ENCODE peak calls at places on chromosome 17, in nine cellular contexts. Q is right lobe of liver, E is BE2C, B is OCI-LY7, X is heart right ventricle, P is ovary, F is PC-9, S is cardiac muscle cell, Y is A549. M is an unnamed sample. For H3K4me1, the result is how much of the 10 kb centered on the place peaks cover.

GRCh38 chr17:7173687-7174602 is 5.2 kb downstream of the ASGR1 start:
- DNase-seq in B (no peak), S (peak), Y (no peak), X (peak), P (peak), E (no peak), F (no peak), Q (peak), M (peak)

GRCh38 chr17:79581306-79581932 is 29.4 kb downstream of the RBFOX3 start:
- DNase-seq in P (no peak), B (no peak), X (no peak), E (no peak), Q (no peak), Y (no peak), F (no peak), S (no peak), M (no peak)

GRCh38 chr17:77240976-77241375 is 100.2 kb downstream of the SEC14L1 start:
- DNase-seq in B (no peak), S (no peak), E (no peak), F (no peak), X (no peak), Q (no peak), Y (no peak), P (no peak), M (no peak)

GRCh38 chr17:7416323-7416722 is 3.8 kb upstream of the SPEM1 start:
- DNase-seq in E (no peak), X (no peak), Q (no peak), B (no peak), F (no peak), P (no peak), S (no peak), Y (no peak), M (no peak)

GRCh38 chr17:43766413-43767052 is 7.9 kb upstream of the SOST start:
- DNase-seq in S (peak), E (peak), Q (no peak), F (peak), P (peak), X (peak), Y (peak), B (peak), M (no peak)

GRCh38 chr17:30236807-30237206 is 1.3 kb upstream of the SLC6A4 start:
- DNase-seq in B (no peak), E (peak), Y (peak), X (peak), F (peak), Q (peak), P (peak), S (peak), M (peak)

GRCh38 chr17:79280822-79281572 is 206.4 kb downstream of the ENGASE start:
- DNase-seq in E (no peak), Q (no peak), B (no peak), P (no peak), S (no peak), F (no peak), Y (no peak), X (no peak), M (no peak)

GRCh38 chr17:77555741-77556291 is 402.7 kb upstream of the TNRC6C start:
- DNase-seq in P (no peak), S (no peak), X (no peak), Q (peak), F (no peak), Y (no peak), E (peak), B (no peak), M (no peak)

GRCh38 chr17:40107266-40107980 is 7.0 kb upstream of the NR1D1 start:
- DNase-seq in X (peak), Q (no peak), B (no peak), Y (no peak), P (peak), S (no peak), E (no peak), F (no peak), M (peak)

GRCh38 chr17:77511514-77512061 is 370.8 kb downstream of the SEC14L1 start:
- DNase-seq in F (no peak), X (no peak), B (no peak), Q (no peak), Y (no peak), P (no peak), S (no peak), E (no peak), M (no peak)

GRCh38 chr17:30263552-30264333 is 28.0 kb downstream of the BLMH start:
- DNase-seq in F (no peak), S (peak), E (no peak), B (no peak), P (no peak), Y (no peak), Q (peak), X (no peak), M (no peak)

GRCh38 chr17:8151641-8152111 is 528 bp downstream of the PER1 start:
- DNase-seq in Y (no peak), E (no peak), S (peak), F (no peak), P (peak), X (peak), Q (peak), B (peak), M (peak)

GRCh38 chr17:62906881-62907280 is 59.2 kb upstream of the TANC2 start:
- DNase-seq in F (no peak), Q (no peak), B (no peak), X (no peak), S (no peak), P (no peak), E (no peak), Y (no peak), M (no peak)

GRCh38 chr17:41428591-41429326 is 4.4 kb upstream of the KRT37 start:
- DNase-seq in B (no peak), E (no peak), Y (no peak), F (no peak), Q (no peak), X (no peak), P (no peak), S (no peak), M (no peak)

GRCh38 chr17:48113201-48113676 is 5.7 kb downstream of the SNX11 start:
- DNase-seq in E (no peak), B (no peak), P (no peak), F (no peak), S (no peak), Q (no peak), X (no peak), Y (no peak), M (peak)

GRCh38 chr17:75345514-75346167 is 56.4 kb upstream of the SLC25A19 start:
- DNase-seq in S (no peak), P (no peak), B (peak), X (no peak), Q (no peak), E (no peak), F (no peak), Y (no peak), M (peak)

GRCh38 chr17:57552114-57552601 is 192.9 kb downstream of the CCDC182 start:
- DNase-seq in P (peak), B (peak), S (peak), Q (no peak), F (no peak), Y (no peak), E (peak), X (peak), M (peak)

GRCh38 chr17:45143767-45144198 is 4.5 kb upstream of the HEXIM1 start:
- DNase-seq in X (peak), P (peak), F (no peak), Y (no peak), S (no peak), E (no peak), B (no peak), Q (peak), M (peak)

GRCh38 chr17:80877095-80877828 is 114.4 kb upstream of the CHMP6 start:
- DNase-seq in Q (peak), X (no peak), E (no peak), S (no peak), F (no peak), B (no peak), Y (no peak), P (no peak), M (peak)

GRCh38 chr17:8268550-8269298 is 19.6 kb downstream of the PFAS start:
- DNase-seq in B (no peak), P (no peak), Y (no peak), Q (no peak), E (no peak), F (no peak), X (no peak), S (no peak), M (no peak)

GRCh38 chr17:70190959-70191805 is 21.9 kb downstream of the KCNJ2 start:
- DNase-seq in E (no peak), P (no peak), X (no peak), B (no peak), Y (no peak), Q (no peak), F (no peak), S (no peak), M (no peak)

GRCh38 chr17:75844530-75845057 is 390 bp upstream of the UNC13D start:
- DNase-seq in Y (peak), E (no peak), F (peak), X (no peak), P (no peak), B (no peak), S (no peak), Q (no peak), M (peak)

GRCh38 chr17:43360376-43360738 is 38.4 kb upstream of the ARL4D start:
- DNase-seq in Q (no peak), S (no peak), X (peak), Y (peak), B (peak), P (peak), E (peak), F (no peak), M (no peak)

DNA sequence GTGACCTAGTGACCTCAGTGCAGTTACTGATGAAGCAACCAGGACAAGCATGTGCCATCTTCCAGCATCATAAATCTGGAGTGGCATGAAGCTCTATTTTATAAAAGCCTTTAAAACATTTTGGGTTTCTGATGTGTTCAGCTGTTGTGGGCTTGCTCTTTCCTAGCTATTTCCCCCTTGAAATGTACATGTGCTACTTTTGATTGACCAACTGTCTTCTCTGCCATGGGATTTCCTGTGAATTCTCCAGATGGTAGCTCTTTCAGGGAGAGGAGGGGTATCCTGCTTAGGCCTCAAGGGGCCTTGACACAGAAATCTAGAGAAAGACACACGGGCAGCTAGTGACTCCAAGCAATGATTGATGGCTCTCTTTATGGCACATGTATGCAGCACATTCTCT is 1.9 kb upstream of the ASIC2 start:
- DNase-seq in S (no peak), X (no peak), Y (no peak), E (no peak), P (no peak), Q (no peak), B (no peak), F (no peak), M (no peak)
- H3K4me3 ChIP-seq in S (no peak), X (no peak), Y (no peak), E (no peak), P (no peak), Q (no peak), B (no peak), F (no peak), M (no peak)

GRCh38 chr17:4549781-4550533 is 5.2 kb downstream of the MYBBP1A start:
- DNase-seq in Q (no peak), E (no peak), S (no peak), B (no peak), X (no peak), P (no peak), Y (no peak), F (no peak), M (peak)
- TF ChIP-seq CTCF in Q (no peak), E (no peak), S (no peak), B (no peak), X (no peak), P (no peak), Y (no peak), F (no peak), M (no peak)

GRCh38 chr17:17116406-17116805 is 74.1 kb downstream of the MPRIP start:
- DNase-seq in B (no peak), P (no peak), E (no peak), S (no peak), Y (no peak), F (no peak), Q (no peak), X (no peak), M (no peak)

GRCh38 chr17:17119533-17119932 is 77.3 kb downstream of the MPRIP start:
- DNase-seq in E (no peak), X (no peak), P (peak), B (peak), F (no peak), S (no peak), Q (no peak), Y (no peak), M (peak)

GRCh38 chr17:17119106-17119505 is 76.8 kb downstream of the MPRIP start:
- DNase-seq in S (no peak), Q (peak), E (no peak), X (peak), Y (no peak), P (no peak), F (no peak), B (no peak), M (no peak)

GRCh38 chr17:17118399-17118798 is 76.1 kb downstream of the MPRIP start:
- DNase-seq in F (no peak), S (no peak), Q (no peak), P (no peak), B (no peak), E (no peak), Y (no peak), X (no peak), M (no peak)

GRCh38 chr17:17117923-17118322 is 75.7 kb downstream of the MPRIP start:
- DNase-seq in F (no peak), X (no peak), S (no peak), P (no peak), B (no peak), E (no peak), Q (no peak), Y (no peak), M (peak)
- H3K4me1 ChIP-seq in F (under half), X (half or more), S (under half), P (half or more), B (under half), E (under half), Q (under half), Y (half or more), M (under half)

GRCh38 chr17:19330271-19330670 is 32.3 kb downstream of the B9D1 start:
- DNase-seq in B (no peak), X (no peak), Q (no peak), F (no peak), P (no peak), Y (no peak), S (peak), E (no peak), M (no peak)
- H3K4me3 ChIP-seq in B (no peak), X (no peak), Q (no peak), F (no peak), P (no peak), Y (no peak), S (no peak), E (no peak), M (no peak)

GRCh38 chr17:18184143-18185007 is 747 bp downstream of the ALKBH5 start:
- DNase-seq in B (peak), S (peak), Q (peak), Y (no peak), E (peak), F (peak), X (peak), P (peak), M (peak)
- TF ChIP-seq CTCF in B (no peak), S (no peak), Q (no peak), Y (no peak), E (no peak), F (no peak), X (no peak), P (no peak), M (no peak)

GRCh38 chr17:38967290-38967738 is at the start of gene FBXO47:
- DNase-seq in B (peak), F (peak), X (peak), E (peak), S (peak), Q (peak), P (peak), Y (peak), M (peak)
- H3K4me1 ChIP-seq in B (under half), F (under half), X (under half), E (under half), S (under half), Q (under half), P (under half), Y (under half), M (under half)

M was measured in spleen.